ENCODE peak calls at places on chromosomes 16 and 17, in four cellular contexts. H, D, M and Z are unnamed samples.

GRCh38 chr16:25020112-25020591 is 5.0 kb upstream of the ARHGAP17 start:
- DNase-seq in H (no peak), D (no peak), M (no peak), Z (no peak)

GRCh38 chr16:62903961-62904502 is 867.8 kb upstream of the CDH8 start:
- DNase-seq in H (no peak), D (no peak), M (no peak), Z (no peak)

GRCh38 chr17:61393904-61394629 is 5.6 kb upstream of the TBX2 start:
- DNase-seq in H (no peak), D (no peak), M (no peak), Z (no peak)

GRCh38 chr17:63999680-64000531 is 1.8 kb downstream of the PRR29 start:
- DNase-seq in H (no peak), D (peak; percentile 8), M (no peak), Z (no peak)

GRCh38 chr16:3912897-3913296 is 32.4 kb upstream of the CREBBP start:
- DNase-seq in H (no peak), D (no peak), M (no peak), Z (no peak)

GRCh38 chr17:47956818-47957590 is 679 bp downstream of the PRR15L start:
- DNase-seq in H (no peak), D (no peak), M (no peak), Z (peak; percentile 60)

GRCh38 chr16:15742716-15743115 is 92.7 kb downstream of the NDE1 start:
- DNase-seq in H (no peak), D (no peak), M (no peak), Z (no peak)

GRCh38 chr17:67078292-67078691 is 33.9 kb downstream of the CACNG1 start:
- DNase-seq in H (no peak), D (no peak), M (no peak), Z (no peak)

GRCh38 chr16:73033271-73033998 is 14.5 kb downstream of the ZFHX3 start:
- DNase-seq in H (no peak), D (no peak), M (no peak), Z (no peak)

GRCh38 chr16:55842369-55843104 is 9.6 kb upstream of the CES1 start:
- DNase-seq in H (peak; percentile 48), D (peak; percentile 60), M (no peak), Z (peak; percentile 76)

GRCh38 chr16:66487580-66488235 is 60.6 kb downstream of the BEAN1 start:
- DNase-seq in H (no peak), D (no peak), M (no peak), Z (peak; percentile 34)

GRCh38 chr16:17374668-17375255 is 96.0 kb downstream of the XYLT1 start:
- DNase-seq in H (no peak), D (no peak), M (no peak), Z (no peak)

GRCh38 chr16:79901522-79901921 is 301.0 kb upstream of the MAF start:
- DNase-seq in H (no peak), D (no peak), M (no peak), Z (no peak)

GRCh38 chr17:42984486-42984885 is 4.1 kb downstream of the RUNDC1 start:
- DNase-seq in H (peak; percentile 86), D (no peak), M (no peak), Z (no peak)

GRCh38 chr17:42980766-42981397 is 517 bp downstream of the RUNDC1 start:
- DNase-seq in H (peak; percentile 47), D (peak; percentile 61), M (peak; percentile 24), Z (peak; percentile 69)

GRCh38 chr17:42982266-42982665 is 1.9 kb downstream of the RUNDC1 start:
- DNase-seq in H (no peak), D (no peak), M (no peak), Z (no peak)

GRCh38 chr17:42979511-42980273 is at the start of gene PTGES3L:
- DNase-seq in H (no peak), D (peak; percentile 83), M (no peak), Z (peak; percentile 60)

GRCh38 chr17:42980274-42980765 is at the start of gene RUNDC1:
- DNase-seq in H (peak; percentile 85), D (peak; percentile 96), M (peak; percentile 51), Z (peak; percentile 90)
- TF ChIP-seq MYC in H (no peak), D (no peak), M (no peak), Z (no peak)

GRCh38 chr17:20156196-20157077 is 147.3 kb downstream of the SPECC1 start:
- DNase-seq in H (peak; percentile 11), D (peak; percentile 47), M (no peak), Z (peak; percentile 39)
- TF ChIP-seq MAX in H (no peak), D (no peak), M (no peak), Z (no peak)

GRCh38 chr17:65589321-65589720 is 27.9 kb upstream of the AXIN2 start:
- DNase-seq in H (no peak), D (no peak), M (no peak), Z (no peak)
- TF ChIP-seq MYC in H (no peak), D (no peak), M (no peak), Z (no peak)

DNA sequence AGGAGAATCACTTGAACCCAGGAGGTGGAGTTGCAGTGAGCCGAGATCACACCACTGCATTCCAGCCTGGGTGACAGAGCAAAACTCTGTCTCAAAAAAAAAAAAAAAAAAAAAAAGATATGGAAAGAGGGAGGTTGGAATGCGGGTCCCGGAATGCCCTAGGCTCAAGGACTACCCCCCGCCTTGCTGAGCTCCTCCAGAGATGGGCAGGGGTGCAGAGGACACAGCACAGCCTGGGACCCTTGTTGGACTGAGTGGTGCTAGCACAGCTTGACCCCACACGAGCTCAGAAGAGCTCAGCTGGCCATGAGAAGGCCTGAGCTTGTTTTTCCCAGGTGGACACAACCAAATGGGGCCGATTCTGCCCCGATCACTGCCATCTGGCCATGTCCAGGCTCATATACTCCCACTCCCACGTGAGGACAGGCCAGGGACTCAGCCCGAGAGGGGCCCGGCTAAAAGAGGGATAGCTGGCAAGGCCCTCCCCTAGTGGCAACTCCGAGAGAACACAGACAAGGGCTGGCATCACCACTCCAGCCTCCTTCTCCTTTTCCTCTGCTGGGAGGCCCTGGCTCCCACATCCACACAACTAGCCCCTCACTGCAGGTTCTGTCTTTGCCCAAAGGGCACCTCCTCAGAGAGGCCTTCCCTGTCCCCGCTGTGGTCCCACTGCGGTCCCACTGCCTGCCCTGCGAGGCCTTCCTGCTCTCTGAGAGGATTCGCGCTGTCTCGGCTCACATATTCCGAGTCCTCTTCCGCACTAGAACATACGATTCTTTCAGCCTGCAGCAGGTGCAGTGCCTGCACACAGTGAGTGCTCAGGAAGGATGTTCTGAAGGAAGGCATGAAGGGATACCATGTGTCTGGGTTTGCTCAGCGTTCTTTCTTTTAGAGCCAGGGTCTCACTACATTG is 11.0 kb downstream of the SGCA start:
- DNase-seq in H (no peak), D (no peak), M (no peak), Z (no peak)
- TF ChIP-seq MAX in H (no peak), D (no peak), M (no peak), Z (no peak)

GRCh38 chr17:75033346-75034235 is 13.2 kb downstream of the ATP5PD start:
- DNase-seq in H (peak; percentile 93), D (peak; percentile 82), M (peak; percentile 83), Z (peak; percentile 87)

GRCh38 chr17:75036643-75037268 is 10.0 kb downstream of the ATP5PD start:
- DNase-seq in H (peak; percentile 85), D (peak; percentile 83), M (no peak), Z (no peak)

GRCh38 chr17:75032896-75033294 is 13.9 kb downstream of the ATP5PD start:
- DNase-seq in H (peak; percentile 49), D (no peak), M (no peak), Z (no peak)

GRCh38 chr17:75031972-75032895 is 14.5 kb downstream of the ATP5PD start:
- DNase-seq in H (peak; percentile 43), D (peak; percentile 59), M (no peak), Z (peak; percentile 32)

GRCh38 chr17:75034236-75034908 is 12.4 kb downstream of the ATP5PD start:
- DNase-seq in H (peak; percentile 88), D (peak; percentile 72), M (peak; percentile 88), Z (peak; percentile 90)
- TF ChIP-seq MYC in H (peak; percentile 68), D (peak; percentile 60), M (no peak), Z (peak; percentile 94)

DNA sequence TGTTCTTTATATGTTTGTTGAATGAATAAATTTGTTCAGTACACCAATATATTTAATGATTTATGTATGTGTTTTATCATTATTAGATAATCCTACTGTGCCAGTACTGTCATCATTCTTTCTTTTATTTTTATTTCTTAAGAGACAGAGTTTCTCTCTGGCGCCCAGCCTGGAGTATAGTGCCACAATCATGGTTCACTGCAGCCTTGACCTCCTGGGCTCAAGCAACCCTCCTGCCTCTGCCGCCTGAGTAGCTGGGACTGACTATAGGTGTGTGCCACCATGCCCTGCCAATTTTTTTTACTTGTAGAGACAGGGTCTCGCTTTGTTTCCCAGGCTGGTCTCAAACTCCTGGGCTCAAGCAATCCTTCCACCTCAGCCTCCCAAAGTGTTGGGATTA is 41.8 kb downstream of the PAFAH1B1 start:
- DNase-seq in H (no peak), D (no peak), M (no peak), Z (no peak)
- TF ChIP-seq MAX in H (no peak), D (no peak), M (no peak), Z (no peak)

GRCh38 chr17:72591500-72592241 is 470.9 kb downstream of the SOX9 start:
- DNase-seq in H (no peak), D (no peak), M (no peak), Z (no peak)
- TF ChIP-seq MYC in H (no peak), D (no peak), M (no peak), Z (no peak)